ENCODE peak calls at places on chromosomes 11 and 22, in six cellular contexts. O, V, H, Z, L and B are unnamed samples.

GRCh38 chr11:114259124-114259526 is 37.1 kb upstream of the NNMT start:
- DNase-seq in O (no peak), V (no peak), H (no peak), Z (no peak), L (no peak), B (no peak)

GRCh38 chr11:122327528-122327927 is 211.5 kb upstream of the BLID start:
- DNase-seq in O (no peak), V (no peak), H (no peak), Z (no peak), L (no peak), B (no peak)

GRCh38 chr11:34648036-34648435 is 27.1 kb downstream of the EHF start:
- DNase-seq in O (no peak), V (no peak), H (no peak), Z (no peak), L (no peak), B (no peak)

GRCh38 chr11:70616938-70617674 is 218.8 kb downstream of the CTTN start:
- DNase-seq in O (no peak), V (no peak), H (no peak), Z (no peak), L (no peak), B (no peak)

GRCh38 chr11:73003083-73003482 is 139.0 kb downstream of the FCHSD2 start:
- DNase-seq in O (no peak), V (no peak), H (no peak), Z (no peak), L (no peak), B (no peak)

GRCh38 chr11:109644158-109644557 is 222.2 kb downstream of the C11orf87 start:
- DNase-seq in O (no peak), V (no peak), H (no peak), Z (no peak), L (peak), B (no peak)

GRCh38 chr11:57210731-57211335 is 26.2 kb downstream of the APLNR start:
- DNase-seq in O (no peak), V (no peak), H (no peak), Z (peak), L (no peak), B (no peak)

GRCh38 chr11:71496421-71496820 is 30.6 kb upstream of the KRTAP5-7 start:
- DNase-seq in O (no peak), V (no peak), H (no peak), Z (no peak), L (no peak), B (no peak)

GRCh38 chr22:29151316-29151715 is 54.4 kb upstream of the EMID1 start:
- DNase-seq in O (no peak), V (no peak), H (no peak), Z (no peak), L (no peak), B (no peak)

GRCh38 chr11:130762342-130763037 is 153.8 kb downstream of the SNX19 start:
- DNase-seq in O (no peak), V (no peak), H (no peak), Z (no peak), L (no peak), B (peak)

DNA sequence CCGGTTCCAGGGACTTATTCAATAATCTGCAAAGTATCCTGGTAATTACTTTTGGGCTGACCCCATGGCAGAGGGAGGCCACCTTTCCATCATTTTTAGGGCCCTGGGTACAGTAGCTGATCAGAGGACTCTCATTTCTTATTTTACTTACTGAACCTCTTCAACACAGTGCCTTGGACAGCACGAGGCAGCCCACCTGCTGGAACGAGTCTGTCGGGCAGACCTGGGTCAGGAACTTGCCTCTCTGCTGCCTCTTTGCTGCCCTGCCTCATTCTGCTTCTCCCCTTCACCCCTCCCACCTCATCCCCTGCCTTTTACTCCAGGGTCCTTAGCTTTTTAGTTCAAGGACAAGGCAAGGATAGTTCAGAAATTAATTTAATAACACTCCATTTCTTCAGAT is 204.5 kb downstream of the CSNK2A3 start:
- DNase-seq in O (no peak), V (no peak), H (no peak), Z (no peak), L (no peak), B (no peak)
- H3K27ac ChIP-seq in O (peak), V (no peak), H (no peak), Z (peak), L (peak), B (peak)

DNA sequence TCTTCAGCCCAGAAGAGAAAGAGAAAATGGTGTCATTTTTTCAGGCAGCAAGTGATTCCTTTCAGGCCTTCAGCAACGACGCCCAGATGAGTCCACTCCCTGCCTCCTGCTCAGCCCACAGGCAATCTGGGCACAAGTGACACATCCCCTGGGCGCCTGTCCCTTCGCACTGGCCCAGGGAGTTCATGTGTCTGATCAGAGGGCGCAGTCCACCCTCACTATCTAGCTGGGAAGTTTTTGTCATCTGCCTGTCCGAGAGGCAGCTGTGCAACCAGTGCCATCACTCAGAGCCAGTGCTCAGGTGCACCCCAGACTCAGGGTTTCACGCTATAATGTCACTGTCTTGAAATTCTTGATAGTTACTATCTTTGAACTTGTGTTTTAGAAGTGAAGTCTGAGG is 1.4 kb upstream of the KCNQ1OT1 start:
- DNase-seq in O (no peak), V (no peak), H (no peak), Z (no peak), L (peak), B (no peak)
- H3K27ac ChIP-seq in O (no peak), V (no peak), H (no peak), Z (no peak), L (no peak), B (no peak)

DNA sequence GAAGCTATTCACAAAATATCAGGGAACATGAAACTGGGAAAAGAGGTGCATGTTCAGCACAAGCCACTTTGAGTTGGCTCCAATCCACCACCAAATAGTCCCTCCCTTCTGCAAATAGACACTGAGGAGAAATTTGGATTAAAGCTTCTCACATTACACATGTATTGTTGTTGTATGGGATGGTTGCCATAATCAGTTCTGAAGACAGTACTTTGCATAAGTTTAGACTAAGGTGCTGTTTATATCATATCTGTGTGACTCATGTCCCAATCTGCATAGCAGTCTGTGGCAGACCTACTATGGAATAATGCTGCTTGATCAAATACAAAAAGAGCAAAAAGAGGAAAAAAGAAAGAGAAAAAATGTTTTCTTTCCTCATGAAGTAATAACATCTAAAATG is 376.7 kb upstream of the DDI1 start:
- DNase-seq in O (no peak), V (no peak), H (no peak), Z (no peak), L (peak), B (no peak)
- H3K27ac ChIP-seq in O (no peak), V (no peak), H (no peak), Z (no peak), L (no peak), B (no peak)

GRCh38 chr22:31300896-31301295 is 8.6 kb upstream of the PIK3IP1 start:
- DNase-seq in O (no peak), V (no peak), H (no peak), Z (no peak), L (no peak), B (no peak)

GRCh38 chr22:31295413-31295812 is 3.1 kb upstream of the PIK3IP1 start:
- DNase-seq in O (no peak), V (no peak), H (no peak), Z (no peak), L (no peak), B (no peak)

GRCh38 chr22:31295831-31296230 is 3.5 kb upstream of the PIK3IP1 start:
- DNase-seq in O (no peak), V (no peak), H (no peak), Z (no peak), L (peak), B (no peak)

GRCh38 chr22:31291716-31292644 is at the start of gene PIK3IP1:
- DNase-seq in O (peak), V (peak), H (peak), Z (peak), L (peak), B (no peak)

GRCh38 chr22:31296258-31296657 is 4.0 kb upstream of the PIK3IP1 start:
- DNase-seq in O (no peak), V (no peak), H (no peak), Z (no peak), L (peak), B (peak)
- H3K27ac ChIP-seq in O (peak), V (no peak), H (peak), Z (no peak), L (peak), B (peak)

DNA sequence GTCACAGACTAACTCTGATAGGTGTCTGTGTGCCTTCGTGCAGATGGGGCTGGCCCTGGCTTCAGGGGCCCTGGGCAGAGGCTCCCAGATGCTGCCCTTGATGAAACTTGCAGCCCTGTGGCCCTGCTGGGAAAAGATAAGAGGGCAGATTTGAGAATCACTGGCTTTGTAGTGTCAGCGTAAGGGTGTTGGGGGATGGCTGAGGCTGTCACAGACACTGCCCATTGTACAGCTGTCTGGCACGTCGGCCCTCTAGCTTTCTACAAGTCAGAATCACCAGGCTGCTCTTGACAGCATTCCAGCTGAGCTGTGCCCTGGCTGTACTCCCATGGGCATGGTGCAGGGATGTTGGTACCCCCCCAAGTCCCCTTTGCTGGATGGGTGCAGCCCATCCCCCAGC is 162.4 kb upstream of the NECTIN1 start:
- DNase-seq in O (no peak), V (no peak), H (no peak), Z (no peak), L (no peak), B (no peak)
- H3K27ac ChIP-seq in O (no peak), V (no peak), H (no peak), Z (no peak), L (no peak), B (no peak)

GRCh38 chr11:64052938-64053622 is 17.3 kb downstream of the FLRT1 start:
- DNase-seq in O (no peak), V (no peak), H (no peak), Z (no peak), L (no peak), B (no peak)

GRCh38 chr11:64055077-64055476 is 19.3 kb downstream of the FLRT1 start:
- DNase-seq in O (no peak), V (no peak), H (no peak), Z (no peak), L (peak), B (no peak)

GRCh38 chr11:64053699-64054098 is 18.0 kb downstream of the FLRT1 start:
- DNase-seq in O (no peak), V (peak), H (no peak), Z (peak), L (no peak), B (no peak)

GRCh38 chr11:64051297-64051696 is 15.6 kb downstream of the FLRT1 start:
- DNase-seq in O (no peak), V (no peak), H (no peak), Z (no peak), L (no peak), B (no peak)

DNA sequence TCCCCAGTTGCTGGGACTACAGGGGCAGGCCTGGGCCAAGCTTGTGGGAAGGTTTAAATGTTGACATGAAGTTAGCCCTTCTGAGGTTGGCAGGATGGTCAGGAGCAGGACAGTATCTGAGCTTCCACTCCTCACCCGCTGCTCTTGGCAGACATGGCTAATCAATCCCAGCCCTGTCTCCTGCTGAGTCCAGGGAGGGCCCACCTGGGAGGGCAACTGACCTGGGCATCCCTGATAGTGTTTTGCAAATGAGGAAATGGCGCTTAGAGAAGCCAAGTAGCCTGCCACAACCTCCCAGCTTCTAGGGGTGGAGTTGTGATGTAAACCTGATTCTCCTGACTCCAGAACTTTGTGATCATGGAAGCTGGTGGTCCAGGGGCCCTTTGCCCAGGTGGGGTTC is 16.7 kb downstream of the FLRT1 start:
- DNase-seq in O (no peak), V (no peak), H (no peak), Z (no peak), L (no peak), B (no peak)
- H3K27ac ChIP-seq in O (no peak), V (no peak), H (no peak), Z (no peak), L (no peak), B (no peak)

GRCh38 chr11:24575392-24575791 is 78.5 kb downstream of the LUZP2 start:
- DNase-seq in O (no peak), V (no peak), H (no peak), Z (no peak), L (peak), B (no peak)
- H3K27ac ChIP-seq in O (no peak), V (no peak), H (no peak), Z (no peak), L (no peak), B (no peak)

GRCh38 chr22:31259798-31260473 is 32.4 kb downstream of the PIK3IP1 start:
- DNase-seq in O (no peak), V (no peak), H (no peak), Z (no peak), L (no peak), B (no peak)
- H3K27ac ChIP-seq in O (no peak), V (no peak), H (no peak), Z (no peak), L (no peak), B (no peak)

DNA sequence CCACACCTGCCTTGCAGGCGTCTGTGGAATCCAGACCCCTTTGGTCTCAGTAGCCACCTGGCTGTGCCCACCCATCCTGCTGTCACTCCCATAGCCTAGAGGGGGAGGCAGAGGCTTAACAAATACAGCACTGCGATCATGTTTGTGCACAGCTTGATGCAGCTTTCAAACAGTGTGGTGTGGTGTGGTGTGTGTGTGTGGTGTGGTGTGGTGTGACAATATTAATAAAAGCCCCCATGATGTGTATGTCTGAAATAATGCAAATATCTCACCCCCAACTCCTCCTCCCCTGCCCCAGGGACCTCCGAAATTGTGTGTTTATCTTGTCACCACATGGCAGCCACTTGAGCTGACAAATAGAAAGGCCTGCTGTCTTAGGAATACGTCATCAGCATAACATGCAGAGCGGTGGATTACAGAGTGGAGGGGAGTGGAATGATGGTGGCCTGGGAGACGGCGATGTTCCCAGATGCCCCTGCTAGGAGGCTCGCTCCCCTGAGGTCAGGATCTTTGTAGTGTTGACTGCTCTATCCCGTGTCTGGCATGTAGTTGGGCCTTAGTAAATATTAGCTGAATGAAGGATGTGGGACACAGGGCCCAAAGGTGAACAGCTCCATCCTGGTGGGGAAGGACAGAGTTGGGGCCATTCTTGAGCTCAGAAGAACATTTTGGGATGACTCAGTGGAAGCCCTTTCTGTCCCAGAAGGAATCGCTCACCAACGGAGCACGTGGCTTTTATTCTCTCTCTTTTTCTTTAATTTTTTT is 2.8 kb downstream of the PDXP start:
- DNase-seq in O (no peak), V (no peak), H (no peak), Z (peak), L (peak), B (no peak)
- H3K27ac ChIP-seq in O (no peak), V (no peak), H (no peak), Z (no peak), L (peak), B (no peak)